ENCODE peak calls at places on chromosomes 12 and 14, in four cellular contexts. Y is lower lobe of right lung, X is NCI-H187, I is naive B cell. A is an unnamed sample.

GRCh38 chr12:109877504-109878246 is 2.7 kb downstream of the GLTP start:
- DNase-seq in Y (no peak), X (no peak), I (no peak), A (no peak)

GRCh38 chr14:91892918-91893527 is 25.7 kb upstream of the TC2N start:
- DNase-seq in Y (no peak), X (no peak), I (no peak), A (peak)

GRCh38 chr12:33423706-33424105 is 15.9 kb downstream of the SYT10 start:
- DNase-seq in Y (no peak), X (no peak), I (no peak), A (no peak)

GRCh38 chr12:14960548-14961465 is 594 bp downstream of the ARHGDIB start:
- DNase-seq in Y (no peak), X (no peak), I (no peak), A (no peak)

GRCh38 chr14:100771121-100771800 is 44.6 kb downstream of the DLK1 start:
- DNase-seq in Y (no peak), X (no peak), I (no peak), A (no peak)

GRCh38 chr12:63103489-63104131 is 47.4 kb downstream of the AVPR1A start:
- DNase-seq in Y (no peak), X (no peak), I (peak), A (no peak)

GRCh38 chr14:88417594-88417993 is 32.1 kb downstream of the SPATA7 start:
- DNase-seq in Y (no peak), X (no peak), I (no peak), A (no peak)

GRCh38 chr12:41962171-41962572 is 182.5 kb downstream of the GXYLT1 start:
- DNase-seq in Y (no peak), X (no peak), I (no peak), A (no peak)

GRCh38 chr14:77316872-77317271 is 3.8 kb downstream of the POMT2 start:
- DNase-seq in Y (no peak), X (no peak), I (no peak), A (no peak)

GRCh38 chr14:106268013-106268727 is 741.8 kb downstream of the TMEM121 start:
- DNase-seq in Y (peak), X (no peak), I (peak), A (peak)

GRCh38 chr14:44392984-44393383 is 114.1 kb downstream of the FSCB start:
- DNase-seq in Y (no peak), X (no peak), I (no peak), A (no peak)

GRCh38 chr12:8995021-8995775 is 5.9 kb downstream of the KLRG1 start:
- DNase-seq in Y (no peak), X (no peak), I (no peak), A (no peak)

GRCh38 chr12:112823582-112824149 is 32.1 kb downstream of the RPH3A start:
- DNase-seq in Y (no peak), X (no peak), I (no peak), A (no peak)

GRCh38 chr12:54160807-54161480 is 27.8 kb downstream of the SMUG1 start:
- DNase-seq in Y (no peak), X (peak), I (no peak), A (no peak)

GRCh38 chr12:57233357-57234232 is 4.1 kb downstream of the SHMT2 start:
- DNase-seq in Y (peak), X (no peak), I (no peak), A (no peak)

GRCh38 chr12:47155457-47156166 is 75.9 kb upstream of the AMIGO2 start:
- DNase-seq in Y (no peak), X (no peak), I (no peak), A (no peak)

GRCh38 chr12:98440165-98440581 is 75.2 kb upstream of the TMPO start:
- DNase-seq in Y (peak), X (no peak), I (no peak), A (no peak)

GRCh38 chr12:72272731-72273498 is 745 bp downstream of the TRHDE start:
- DNase-seq in Y (peak), X (no peak), I (no peak), A (no peak)

GRCh38 chr12:39127401-39127800 is 222.0 kb upstream of the CPNE8 start:
- DNase-seq in Y (no peak), X (no peak), I (no peak), A (no peak)

GRCh38 chr12:92136883-92137582 is 8.6 kb downstream of the BTG1 start:
- DNase-seq in Y (no peak), X (no peak), I (no peak), A (no peak)

GRCh38 chr12:109706747-109707469 is 6.7 kb upstream of the FAM222A start:
- DNase-seq in Y (no peak), X (no peak), I (no peak), A (no peak)

GRCh38 chr12:11067514-11067913 is 5.4 kb upstream of the TAS2R46 start:
- DNase-seq in Y (no peak), X (no peak), I (no peak), A (no peak)

GRCh38 chr12:113949321-113950305 is 16.5 kb downstream of the RBM19 start:
- DNase-seq in Y (no peak), X (no peak), I (no peak), A (no peak)

GRCh38 chr12:110002691-110003515 is 3.7 kb downstream of the ANKRD13A start:
- DNase-seq in Y (no peak), X (no peak), I (no peak), A (no peak)

GRCh38 chr12:2692156-2692555 is 102.6 kb upstream of the FKBP4 start:
- DNase-seq in Y (no peak), X (no peak), I (no peak), A (peak)

GRCh38 chr14:71006200-71006563 is 98.9 kb downstream of the PCNX1 start:
- DNase-seq in Y (no peak), X (no peak), I (no peak), A (no peak)

GRCh38 chr12:11814362-11814761 is 164.9 kb downstream of the ETV6 start:
- DNase-seq in Y (no peak), X (no peak), I (no peak), A (no peak)

GRCh38 chr12:9779209-9779608 is 18.5 kb upstream of the CD69 start:
- DNase-seq in Y (no peak), X (no peak), I (peak), A (no peak)

GRCh38 chr12:38547586-38547985 is 231.0 kb downstream of the ALG10B start:
- DNase-seq in Y (no peak), X (no peak), I (no peak), A (no peak)

GRCh38 chr12:49296034-49296835 is 1.3 kb downstream of the PRPH start:
- DNase-seq in Y (peak), X (peak), I (peak), A (peak)

GRCh38 chr14:55864890-55865655 is 253.1 kb upstream of the PELI2 start:
- DNase-seq in Y (no peak), X (no peak), I (no peak), A (no peak)

GRCh38 chr14:99717682-99718013 is 33.5 kb downstream of the CYP46A1 start:
- DNase-seq in Y (no peak), X (no peak), I (no peak), A (no peak)

GRCh38 chr12:64451687-64452558 is at the start of gene TBK1:
- DNase-seq in Y (peak), X (peak), I (peak), A (peak)